ENCODE peak calls at places on chromosomes 1 and 21, in four cellular contexts. A is IMR-90, W is prostate gland, G is fibroblast of lung. R is an unnamed sample. For H3K4me1, the result is how much of the 10 kb centered on the place peaks cover.

GRCh38 chr1:204578867-204579664 is 62.9 kb downstream of the MDM4 start:
- DNase-seq in G (peak), A (no peak), W (peak), R (peak)

GRCh38 chr1:46275030-46275337 is 27.4 kb downstream of the RAD54L start:
- DNase-seq in A (no peak), W (no peak), G (no peak), R (no peak)

GRCh38 chr1:245742891-245743290 is 588.1 kb downstream of the KIF26B start:
- DNase-seq in G (no peak), A (no peak), W (no peak), R (no peak)

GRCh38 chr1:235127203-235127602 is 1.4 kb downstream of the TOMM20 start:
- DNase-seq in A (no peak), G (no peak), W (no peak), R (no peak)

GRCh38 chr1:68904472-68904871 is 407.6 kb upstream of the DEPDC1 start:
- DNase-seq in A (no peak), G (peak), W (no peak), R (no peak)

GRCh38 chr1:225908773-225909172 is 15.3 kb downstream of the PYCR2 start:
- DNase-seq in W (no peak), A (no peak), G (no peak), R (no peak)

GRCh38 chr1:179548666-179549367 is 26.9 kb downstream of the NPHS2 start:
- DNase-seq in G (no peak), W (no peak), A (no peak), R (no peak)

GRCh38 chr1:226541631-226542622 is 6.6 kb upstream of the STUM start:
- DNase-seq in A (no peak), W (no peak), G (no peak), R (peak)

GRCh38 chr1:37347104-37347503 is 127.3 kb upstream of the ZC3H12A start:
- DNase-seq in W (no peak), G (no peak), A (no peak), R (no peak)

GRCh38 chr1:203665986-203666385 is 39.4 kb downstream of the ATP2B4 start:
- DNase-seq in A (peak), G (no peak), W (no peak), R (no peak)

GRCh38 chr1:100320311-100321097 is 31.8 kb upstream of the CDC14A start:
- DNase-seq in A (no peak), W (no peak), G (no peak), R (no peak)

GRCh38 chr1:94755675-94756074 is 64.5 kb upstream of the SLC44A3 start:
- DNase-seq in A (peak), G (peak), W (no peak), R (peak)

GRCh38 chr1:157682710-157683437 is 17.7 kb downstream of the FCRL3 start:
- DNase-seq in A (no peak), G (no peak), W (no peak), R (no peak)

GRCh38 chr1:14987829-14988603 is 165.5 kb upstream of the TMEM51 start:
- DNase-seq in A (no peak), W (no peak), G (no peak), R (no peak)

GRCh38 chr1:66532798-66533783 is 862 bp upstream of the SGIP1 start:
- DNase-seq in A (peak), G (peak), W (no peak), R (no peak)

GRCh38 chr21:45950740-45951515 is 30.6 kb upstream of the COL6A1 start:
- DNase-seq in G (peak), A (peak), W (peak), R (no peak)

GRCh38 chr1:230278871-230279582 is 147.1 kb downstream of the PGBD5 start:
- DNase-seq in G (no peak), A (no peak), W (no peak), R (peak)
- H3K4me1 ChIP-seq in G (under half), A (under half), W (under half), R (under half)

GRCh38 chr1:121519042-121519755 is 334.4 kb downstream of the SRGAP2C start:
- DNase-seq in W (no peak), G (peak), A (no peak), R (peak)
- TF ChIP-seq CTCF in W (no peak), G (no peak), A (no peak), R (no peak)

GRCh38 chr1:93619507-93620168 is 62.0 kb downstream of the BCAR3 start:
- DNase-seq in A (no peak), W (no peak), G (no peak), R (no peak)

GRCh38 chr1:93623436-93623835 is 58.2 kb downstream of the BCAR3 start:
- DNase-seq in G (no peak), W (no peak), A (no peak), R (no peak)

GRCh38 chr1:93620841-93621210 is 60.8 kb downstream of the BCAR3 start:
- DNase-seq in A (no peak), W (no peak), G (no peak), R (no peak)

GRCh38 chr1:93620169-93620840 is 61.3 kb downstream of the BCAR3 start:
- DNase-seq in W (no peak), G (no peak), A (peak), R (no peak)

GRCh38 chr1:93621246-93621645 is 60.4 kb downstream of the BCAR3 start:
- DNase-seq in A (no peak), G (no peak), W (no peak), R (no peak)
- H3K4me1 ChIP-seq in A (under half), G (under half), W (under half), R (under half)

DNA sequence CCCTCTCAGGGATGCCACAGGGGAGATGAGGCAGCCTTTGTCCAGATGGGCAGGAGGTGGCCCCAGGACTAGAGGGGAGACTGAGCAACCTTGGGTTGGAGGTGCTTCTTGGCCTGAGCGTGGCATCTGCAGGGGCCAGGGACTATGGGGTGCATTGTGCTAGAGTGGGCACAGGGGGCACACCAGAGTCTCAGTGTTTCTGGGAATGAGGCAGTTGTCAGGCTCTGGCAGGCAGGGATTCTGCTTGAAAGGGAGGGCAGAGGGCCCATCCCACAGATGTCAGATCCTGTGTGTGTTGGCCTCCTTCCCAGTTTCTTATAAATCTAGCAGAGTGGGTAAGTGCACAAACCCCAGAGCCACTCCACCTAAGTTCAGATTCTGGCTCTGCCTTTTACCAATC is 13.7 kb downstream of the LGR6 start:
- DNase-seq in A (peak), W (peak), G (peak), R (no peak)
- TF ChIP-seq CTCF in A (peak), W (no peak), G (peak), R (no peak)

DNA sequence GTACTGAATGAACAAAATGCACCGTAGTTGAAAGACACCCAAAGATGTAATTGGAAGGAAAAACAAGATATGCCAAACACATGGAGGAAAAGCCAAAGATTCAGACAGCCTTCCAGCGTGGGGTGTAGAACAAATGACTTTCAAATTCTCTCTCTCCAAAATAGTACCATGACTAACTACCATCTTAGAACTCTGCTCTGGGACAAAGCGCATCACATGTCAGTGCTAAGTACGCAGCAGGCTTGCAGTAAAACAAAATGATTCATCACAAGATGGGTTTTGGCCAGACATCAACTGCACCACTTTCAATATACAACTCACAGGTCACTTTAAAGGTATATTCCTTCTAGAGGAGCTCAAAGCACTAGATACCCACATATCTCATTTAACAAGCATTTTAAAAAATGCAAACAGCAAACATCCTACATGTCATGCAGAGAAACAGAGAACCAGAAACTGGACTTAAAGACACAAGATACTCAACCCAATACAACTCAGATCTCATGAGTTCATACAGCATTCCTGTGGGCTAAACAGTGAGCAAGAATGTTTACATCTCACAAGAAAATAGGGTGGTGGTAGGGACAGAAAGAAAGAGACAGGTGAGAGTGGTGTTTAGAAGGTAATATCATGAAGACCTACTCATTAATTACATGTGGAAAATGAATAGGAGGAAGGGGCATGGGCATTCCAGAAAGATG is 75.7 kb downstream of the BCAR3 start:
- DNase-seq in W (peak), A (peak), G (peak), R (peak)
- H3K4me1 ChIP-seq in W (under half), A (under half), G (under half), R (under half)

GRCh38 chr1:48552903-48553626 is 81.1 kb upstream of the SPATA6 start:
- DNase-seq in G (no peak), W (no peak), A (no peak), R (no peak)

GRCh38 chr1:48556161-48556850 is 84.3 kb upstream of the SPATA6 start:
- DNase-seq in W (no peak), G (no peak), A (no peak), R (no peak)

GRCh38 chr1:48555271-48555670 is 83.3 kb upstream of the SPATA6 start:
- DNase-seq in W (no peak), A (no peak), G (no peak), R (no peak)

GRCh38 chr1:48547521-48547920 is 75.5 kb upstream of the SPATA6 start:
- DNase-seq in G (no peak), A (no peak), W (no peak), R (no peak)

GRCh38 chr1:48552420-48552819 is 80.4 kb upstream of the SPATA6 start:
- DNase-seq in A (no peak), G (no peak), W (no peak), R (no peak)
- TF ChIP-seq CTCF in A (peak), G (peak), W (no peak), R (no peak)

GRCh38 chr21:38299651-38300050 is 42.9 kb downstream of the KCNJ15 start:
- DNase-seq in A (no peak), G (no peak), W (no peak), R (no peak)
- H3K4me1 ChIP-seq in A (under half), G (under half), W (under half), R (under half)

GRCh38 chr1:156020293-156021086 is at the start of gene SSR2:
- DNase-seq in W (peak), G (peak), A (peak), R (peak)

GRCh38 chr1:156021087-156021416 is 301 bp upstream of the SSR2 start:
- DNase-seq in G (no peak), W (no peak), A (no peak), R (no peak)

GRCh38 chr1:156021954-156022353 is 1.2 kb upstream of the SSR2 start:
- DNase-seq in A (no peak), W (no peak), G (no peak), R (no peak)

GRCh38 chr1:156026588-156026987 is 5.8 kb upstream of the SSR2 start:
- DNase-seq in G (no peak), A (no peak), W (no peak), R (no peak)

DNA sequence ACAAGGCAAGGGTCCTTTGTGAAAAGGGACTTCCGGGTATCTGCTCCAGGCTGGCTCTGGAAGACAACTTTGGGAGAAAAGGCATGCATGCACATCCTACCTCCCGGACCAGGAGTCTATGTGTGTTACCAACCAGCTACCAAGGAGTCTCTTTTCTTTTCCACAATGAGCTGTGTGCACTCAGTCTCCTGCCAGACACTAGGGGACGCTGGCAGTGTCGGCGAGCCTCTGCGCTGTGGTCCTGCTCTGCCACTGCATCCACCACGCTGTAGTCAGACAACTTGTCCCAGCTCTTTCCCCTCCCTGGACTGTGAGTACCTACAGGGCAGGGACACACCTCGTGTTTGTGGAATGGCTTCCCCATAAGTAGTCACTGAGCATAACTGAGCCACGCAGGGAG is 5.1 kb upstream of the SSR2 start:
- DNase-seq in G (peak), A (peak), W (no peak), R (peak)
- TF ChIP-seq CTCF in G (peak), A (peak), W (no peak), R (peak)

GRCh38 chr1:169692766-169693460 is 18.5 kb downstream of the SELL start:
- DNase-seq in A (no peak), G (no peak), W (no peak), R (no peak)

GRCh38 chr1:169689395-169689794 is 22.0 kb downstream of the SELL start:
- DNase-seq in G (no peak), A (no peak), W (no peak), R (no peak)

GRCh38 chr1:169696273-169697100 is 14.9 kb downstream of the SELL start:
- DNase-seq in G (no peak), A (no peak), W (no peak), R (no peak)

GRCh38 chr1:169694304-169694703 is 17.1 kb downstream of the SELL start:
- DNase-seq in G (no peak), A (no peak), W (no peak), R (no peak)

DNA sequence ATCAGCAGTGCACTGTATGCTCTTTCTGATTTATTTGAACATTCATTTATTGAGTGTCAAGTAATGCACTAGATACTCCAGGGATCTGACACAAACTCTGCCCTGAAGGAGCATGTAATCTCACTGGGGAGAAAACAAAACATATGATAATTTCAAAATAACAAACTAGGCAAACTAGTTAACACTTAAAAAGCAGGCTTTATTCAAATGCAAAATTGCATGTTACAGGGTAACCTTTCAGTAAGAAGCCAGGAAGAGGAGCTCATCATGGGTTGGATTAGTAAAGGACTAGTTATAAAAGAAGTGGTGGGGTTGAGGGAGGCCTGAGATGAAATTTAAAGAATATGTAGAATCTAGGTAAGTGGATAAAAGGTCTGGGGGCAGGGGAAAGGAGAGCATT is 20.9 kb downstream of the SELL start:
- DNase-seq in G (no peak), A (no peak), W (no peak), R (no peak)
- H3K4me1 ChIP-seq in G (under half), A (under half), W (under half), R (under half)

R was measured in adrenal gland.